ENCODE peak calls at places on chromosome 6, in four cellular contexts. One of them, this sample, is unnamed.

GRCh38 chr6:136771306-136771705 is 21.0 kb downstream of the MAP3K5 start:
- DNase-seq in lower lobe of right lung: no peak
- DNase-seq in GM12865: peak
- DNase-seq in endothelial cell: no peak
- DNase-seq in this sample: no peak

GRCh38 chr6:15977050-15977449 is 151.8 kb upstream of the MYLIP start:
- DNase-seq in lower lobe of right lung: no peak
- DNase-seq in GM12865: no peak
- DNase-seq in endothelial cell: no peak
- DNase-seq in this sample: no peak

GRCh38 chr6:12339022-12339421 is 48.9 kb downstream of the EDN1 start:
- DNase-seq in lower lobe of right lung: no peak
- DNase-seq in GM12865: no peak
- DNase-seq in endothelial cell: no peak
- DNase-seq in this sample: no peak

GRCh38 chr6:25052181-25052580 is 116.4 kb upstream of the RIPOR2 start:
- DNase-seq in lower lobe of right lung: no peak
- DNase-seq in GM12865: no peak
- DNase-seq in endothelial cell: no peak
- DNase-seq in this sample: no peak

GRCh38 chr6:22147983-22148797 is 148.6 kb downstream of the PRL start:
- DNase-seq in lower lobe of right lung: peak
- DNase-seq in GM12865: no peak
- DNase-seq in endothelial cell: no peak
- DNase-seq in this sample: no peak

GRCh38 chr6:110488606-110489005 is 12.2 kb upstream of the SLC22A16 start:
- DNase-seq in lower lobe of right lung: no peak
- DNase-seq in GM12865: no peak
- DNase-seq in endothelial cell: no peak
- DNase-seq in this sample: no peak

GRCh38 chr6:137666202-137666774 is 172.1 kb upstream of the OLIG3 start:
- DNase-seq in lower lobe of right lung: no peak
- DNase-seq in GM12865: peak
- DNase-seq in endothelial cell: no peak
- DNase-seq in this sample: peak

GRCh38 chr6:167092672-167093339 is 30.1 kb upstream of the CCR6 start:
- DNase-seq in lower lobe of right lung: no peak
- DNase-seq in GM12865: peak
- DNase-seq in endothelial cell: no peak
- DNase-seq in this sample: no peak

GRCh38 chr6:33160728-33161323 is 31.4 kb downstream of the COL11A2 start:
- DNase-seq in lower lobe of right lung: peak
- DNase-seq in GM12865: no peak
- DNase-seq in endothelial cell: no peak
- DNase-seq in this sample: no peak

GRCh38 chr6:150143521-150144293 is 863 bp downstream of the PPP1R14C start:
- DNase-seq in lower lobe of right lung: peak
- DNase-seq in GM12865: no peak
- DNase-seq in endothelial cell: no peak
- DNase-seq in this sample: no peak

GRCh38 chr6:145814501-145815350 is at the start of gene FBXO30:
- DNase-seq in lower lobe of right lung: peak
- DNase-seq in GM12865: peak
- DNase-seq in endothelial cell: peak
- DNase-seq in this sample: peak
- TF ChIP-seq CTCF in lower lobe of right lung: no peak
- TF ChIP-seq CTCF in GM12865: no peak
- TF ChIP-seq CTCF in endothelial cell: no peak
- TF ChIP-seq CTCF in this sample: no peak

GRCh38 chr6:57190140-57190539 is 18.0 kb downstream of the BAG2 start:
- DNase-seq in lower lobe of right lung: no peak
- DNase-seq in GM12865: peak
- DNase-seq in endothelial cell: no peak
- DNase-seq in this sample: no peak
- TF ChIP-seq CTCF in lower lobe of right lung: peak
- TF ChIP-seq CTCF in GM12865: no peak
- TF ChIP-seq CTCF in endothelial cell: no peak
- TF ChIP-seq CTCF in this sample: no peak

DNA sequence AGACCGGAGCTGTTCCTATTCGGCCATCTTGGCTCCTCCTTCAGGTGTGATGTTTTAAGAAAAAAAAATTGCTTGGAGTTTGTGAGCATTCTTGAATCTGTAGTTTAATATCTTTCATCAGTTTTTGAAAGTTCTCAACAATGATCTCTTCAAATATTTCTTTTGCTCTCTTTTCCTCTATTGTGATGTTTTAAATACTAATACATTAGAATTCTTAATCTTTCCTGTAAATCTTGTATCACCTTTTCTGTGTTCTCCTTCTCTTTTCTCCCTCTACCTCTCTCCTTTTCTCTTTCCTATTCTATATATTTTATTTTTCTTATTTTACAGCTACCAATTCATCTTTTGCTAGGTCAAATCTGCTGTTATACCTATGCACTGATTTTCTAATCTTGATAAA is 212.3 kb downstream of the RPS12 start:
- DNase-seq in lower lobe of right lung: no peak
- DNase-seq in GM12865: no peak
- DNase-seq in endothelial cell: no peak
- DNase-seq in this sample: no peak
- TF ChIP-seq CTCF in lower lobe of right lung: no peak
- TF ChIP-seq CTCF in GM12865: no peak
- TF ChIP-seq CTCF in endothelial cell: no peak
- TF ChIP-seq CTCF in this sample: no peak

GRCh38 chr6:14317616-14318015 is 200.0 kb downstream of the CD83 start:
- DNase-seq in lower lobe of right lung: no peak
- DNase-seq in GM12865: no peak
- DNase-seq in endothelial cell: no peak
- DNase-seq in this sample: no peak

GRCh38 chr6:14322841-14323240 is 205.3 kb downstream of the CD83 start:
- DNase-seq in lower lobe of right lung: no peak
- DNase-seq in GM12865: no peak
- DNase-seq in endothelial cell: no peak
- DNase-seq in this sample: no peak

GRCh38 chr6:14324042-14324441 is 206.5 kb downstream of the CD83 start:
- DNase-seq in lower lobe of right lung: no peak
- DNase-seq in GM12865: no peak
- DNase-seq in endothelial cell: no peak
- DNase-seq in this sample: no peak

GRCh38 chr6:14320342-14320741 is 202.8 kb downstream of the CD83 start:
- DNase-seq in lower lobe of right lung: no peak
- DNase-seq in GM12865: no peak
- DNase-seq in endothelial cell: no peak
- DNase-seq in this sample: no peak

GRCh38 chr6:14321992-14322772 is 204.6 kb downstream of the CD83 start:
- DNase-seq in lower lobe of right lung: no peak
- DNase-seq in GM12865: no peak
- DNase-seq in endothelial cell: no peak
- DNase-seq in this sample: no peak
- TF ChIP-seq CTCF in lower lobe of right lung: no peak
- TF ChIP-seq CTCF in GM12865: no peak
- TF ChIP-seq CTCF in endothelial cell: no peak
- TF ChIP-seq CTCF in this sample: no peak

GRCh38 chr6:111770263-111771083 is 102.8 kb downstream of the FYN start:
- DNase-seq in lower lobe of right lung: no peak
- DNase-seq in GM12865: no peak
- DNase-seq in endothelial cell: no peak
- DNase-seq in this sample: no peak
- TF ChIP-seq CTCF in lower lobe of right lung: no peak
- TF ChIP-seq CTCF in GM12865: no peak
- TF ChIP-seq CTCF in endothelial cell: no peak
- TF ChIP-seq CTCF in this sample: no peak

GRCh38 chr6:158818008-158818579 is 1.1 kb downstream of the EZR start:
- DNase-seq in lower lobe of right lung: peak
- DNase-seq in GM12865: peak
- DNase-seq in endothelial cell: peak
- DNase-seq in this sample: peak

GRCh38 chr6:158819977-158820632 is 937 bp upstream of the EZR start:
- DNase-seq in lower lobe of right lung: no peak
- DNase-seq in GM12865: no peak
- DNase-seq in endothelial cell: no peak
- DNase-seq in this sample: no peak

GRCh38 chr6:158817298-158818007 is 1.7 kb downstream of the EZR start:
- DNase-seq in lower lobe of right lung: peak
- DNase-seq in GM12865: peak
- DNase-seq in endothelial cell: peak
- DNase-seq in this sample: no peak

GRCh38 chr6:158818580-158819212 is 472 bp downstream of the EZR start:
- DNase-seq in lower lobe of right lung: peak
- DNase-seq in GM12865: peak
- DNase-seq in endothelial cell: peak
- DNase-seq in this sample: peak

DNA sequence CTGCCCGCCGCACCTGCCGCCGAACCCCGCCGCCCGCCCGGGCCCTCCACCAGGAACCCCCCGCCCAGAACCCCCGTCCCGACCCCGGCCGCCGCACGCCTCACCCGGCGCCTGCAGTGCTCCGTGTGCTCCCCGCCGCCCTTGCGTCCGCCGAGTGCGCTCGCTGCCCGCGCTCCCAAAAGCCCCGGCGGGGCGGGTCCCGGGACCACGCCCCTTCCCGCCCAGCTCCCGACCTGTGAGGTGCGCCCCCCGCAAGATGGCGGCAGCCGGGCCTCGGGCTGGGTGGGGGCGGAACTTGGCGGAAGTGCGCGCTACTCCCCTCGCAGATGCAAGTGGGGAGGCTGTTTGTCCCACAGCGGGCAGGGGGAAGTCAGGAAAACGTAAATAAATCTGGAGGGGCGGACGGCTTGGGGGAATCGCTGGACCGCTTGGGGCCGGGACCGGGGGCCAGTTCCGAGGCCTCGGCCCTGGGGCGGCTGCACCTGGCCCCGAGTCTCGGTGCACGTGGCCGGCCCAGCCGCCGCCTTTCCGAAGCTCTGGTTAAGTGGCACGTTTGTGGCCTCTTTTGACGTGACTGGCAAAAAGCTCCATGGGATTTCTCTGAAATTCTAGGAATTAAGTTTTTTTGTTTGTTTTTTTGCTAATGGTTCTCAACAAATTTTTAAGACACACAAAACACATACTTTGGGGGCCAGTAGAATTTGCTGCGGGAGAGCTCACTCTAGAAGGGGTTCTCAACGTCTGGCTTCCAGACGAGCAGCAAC is at the start of gene EZR:
- DNase-seq in lower lobe of right lung: peak
- DNase-seq in GM12865: peak
- DNase-seq in endothelial cell: peak
- DNase-seq in this sample: peak
- TF ChIP-seq CTCF in lower lobe of right lung: no peak
- TF ChIP-seq CTCF in GM12865: peak
- TF ChIP-seq CTCF in endothelial cell: no peak
- TF ChIP-seq CTCF in this sample: no peak

DNA sequence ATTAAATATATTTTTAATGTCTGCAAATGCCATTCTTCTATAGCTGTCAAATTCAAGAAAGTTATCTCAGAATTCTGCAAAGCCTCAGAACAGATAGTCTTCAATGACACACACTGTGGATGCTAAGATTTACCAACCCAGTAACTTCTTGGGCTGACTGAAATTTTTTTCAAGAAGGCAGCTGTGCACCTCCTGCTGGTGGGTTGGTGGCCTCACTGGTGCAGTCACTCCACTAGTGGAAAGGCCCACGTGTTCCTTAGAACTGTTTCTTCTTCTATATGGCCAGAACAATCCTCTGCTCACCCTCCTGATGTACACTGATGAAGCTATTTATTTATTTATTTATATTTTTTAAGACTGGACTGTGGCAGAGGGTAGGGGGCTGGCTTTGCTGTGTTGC is 28.1 kb upstream of the MTCL3 start:
- DNase-seq in lower lobe of right lung: no peak
- DNase-seq in GM12865: peak
- DNase-seq in endothelial cell: peak
- DNase-seq in this sample: no peak
- TF ChIP-seq CTCF in lower lobe of right lung: peak
- TF ChIP-seq CTCF in GM12865: peak
- TF ChIP-seq CTCF in endothelial cell: peak
- TF ChIP-seq CTCF in this sample: peak